ENCODE peak calls at places on chromosomes 6 and 20, in four cellular contexts. One of them, this sample, is unnamed.

GRCh38 chr6:81821449-81821848 is 69.0 kb upstream of the TENT5A start:
- DNase-seq in H9: no peak
- DNase-seq in trophoblast cell: no peak
- DNase-seq in H1: no peak
- DNase-seq in this sample: no peak

GRCh38 chr20:54148947-54149764 is 24.6 kb downstream of the CYP24A1 start:
- DNase-seq in H9: no peak
- DNase-seq in trophoblast cell: no peak
- DNase-seq in H1: no peak
- DNase-seq in this sample: no peak

GRCh38 chr20:50019466-50020256 is 36.9 kb downstream of the SNAI1 start:
- DNase-seq in trophoblast cell: no peak
- DNase-seq in H9: no peak
- DNase-seq in H1: no peak
- DNase-seq in this sample: no peak

GRCh38 chr6:41970436-41970846 is 28.8 kb upstream of the CCND3 start:
- DNase-seq in H1: no peak
- DNase-seq in H9: no peak
- DNase-seq in trophoblast cell: no peak
- DNase-seq in this sample: no peak

GRCh38 chr6:71333700-71334099 is 45.1 kb downstream of the OGFRL1 start:
- DNase-seq in H1: no peak
- DNase-seq in trophoblast cell: peak; percentile 79
- DNase-seq in H9: no peak
- DNase-seq in this sample: no peak

GRCh38 chr6:163231356-163232014 is 183.0 kb upstream of the QKI start:
- DNase-seq in H9: no peak
- DNase-seq in trophoblast cell: peak; percentile 87
- DNase-seq in H1: no peak
- DNase-seq in this sample: no peak

GRCh38 chr20:45343867-45344721 is 4.1 kb downstream of the SDC4 start:
- DNase-seq in H1: no peak
- DNase-seq in H9: peak; percentile 51
- DNase-seq in trophoblast cell: peak; percentile 92
- DNase-seq in this sample: peak; percentile 87

GRCh38 chr6:149129401-149130077 is 188.0 kb upstream of the TAB2 start:
- DNase-seq in H9: no peak
- DNase-seq in trophoblast cell: peak; percentile 89
- DNase-seq in H1: no peak
- DNase-seq in this sample: no peak

GRCh38 chr6:21931641-21932335 is 338.2 kb downstream of the SOX4 start:
- DNase-seq in H1: no peak
- DNase-seq in trophoblast cell: no peak
- DNase-seq in H9: no peak
- DNase-seq in this sample: no peak

GRCh38 chr6:170258395-170258794 is 32.5 kb downstream of the DLL1 start:
- DNase-seq in H1: no peak
- DNase-seq in H9: no peak
- DNase-seq in trophoblast cell: no peak
- DNase-seq in this sample: no peak

GRCh38 chr6:2733324-2733723 is 17.4 kb downstream of the MYLK4 start:
- DNase-seq in trophoblast cell: peak; percentile 32
- DNase-seq in H9: no peak
- DNase-seq in H1: no peak
- DNase-seq in this sample: no peak

GRCh38 chr6:112360498-112360897 is 13.4 kb downstream of the RFPL4B start:
- DNase-seq in H1: no peak
- DNase-seq in trophoblast cell: no peak
- DNase-seq in H9: no peak
- DNase-seq in this sample: peak; percentile 4

GRCh38 chr6:101401792-101402617 is 8.5 kb downstream of the GRIK2 start:
- DNase-seq in H1: no peak
- DNase-seq in trophoblast cell: no peak
- DNase-seq in H9: peak; percentile 83
- DNase-seq in this sample: peak; percentile 83

GRCh38 chr20:6707231-6707870 is 60.1 kb upstream of the BMP2 start:
- DNase-seq in H9: no peak
- DNase-seq in trophoblast cell: no peak
- DNase-seq in H1: no peak
- DNase-seq in this sample: peak; percentile 80

GRCh38 chr6:10390495-10391298 is 24.2 kb downstream of the TFAP2A start:
- DNase-seq in H9: peak; percentile 52
- DNase-seq in H1: no peak
- DNase-seq in trophoblast cell: no peak
- DNase-seq in this sample: no peak

GRCh38 chr6:37082390-37082789 is 76.9 kb downstream of the FGD2 start:
- DNase-seq in H9: no peak
- DNase-seq in trophoblast cell: no peak
- DNase-seq in H1: no peak
- DNase-seq in this sample: no peak

GRCh38 chr6:37074053-37074827 is 68.8 kb downstream of the FGD2 start:
- DNase-seq in H1: no peak
- DNase-seq in trophoblast cell: no peak
- DNase-seq in H9: no peak
- DNase-seq in this sample: no peak

GRCh38 chr6:37081042-37081607 is 75.7 kb downstream of the FGD2 start:
- DNase-seq in H1: no peak
- DNase-seq in H9: no peak
- DNase-seq in trophoblast cell: no peak
- DNase-seq in this sample: no peak

GRCh38 chr6:37077459-37078296 is 72.2 kb downstream of the FGD2 start:
- DNase-seq in trophoblast cell: no peak
- DNase-seq in H1: no peak
- DNase-seq in H9: peak; percentile 80
- DNase-seq in this sample: peak; percentile 58

DNA sequence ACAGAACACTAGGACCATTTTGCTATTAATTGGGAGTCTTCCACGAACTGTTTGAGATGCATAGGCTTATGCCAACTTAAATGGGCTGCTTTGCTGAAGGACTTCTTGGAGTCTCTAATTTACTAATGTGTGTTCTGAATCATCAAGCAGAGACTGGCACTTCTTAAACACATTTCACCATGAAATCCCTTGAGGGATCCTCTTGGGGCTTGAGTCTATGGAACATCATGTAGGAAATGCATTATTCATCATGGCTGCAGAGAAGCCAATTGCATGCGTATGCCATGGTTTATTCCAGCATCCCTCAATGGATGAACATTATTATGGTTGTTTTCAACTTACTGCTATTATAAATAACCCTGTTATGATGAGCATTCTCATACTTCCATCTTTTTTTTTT is 73.4 kb downstream of the FGD2 start:
- DNase-seq in H9: no peak
- DNase-seq in H1: no peak
- DNase-seq in trophoblast cell: no peak
- DNase-seq in this sample: no peak
- H3K79me2 ChIP-seq in H9: no peaks in the 10 kb centered on the region
- H3K79me2 ChIP-seq in H1: no peaks in the 10 kb centered on the region
- H3K79me2 ChIP-seq in trophoblast cell: no peaks in the 10 kb centered on the region
- H3K79me2 ChIP-seq in this sample: no peaks in the 10 kb centered on the region

DNA sequence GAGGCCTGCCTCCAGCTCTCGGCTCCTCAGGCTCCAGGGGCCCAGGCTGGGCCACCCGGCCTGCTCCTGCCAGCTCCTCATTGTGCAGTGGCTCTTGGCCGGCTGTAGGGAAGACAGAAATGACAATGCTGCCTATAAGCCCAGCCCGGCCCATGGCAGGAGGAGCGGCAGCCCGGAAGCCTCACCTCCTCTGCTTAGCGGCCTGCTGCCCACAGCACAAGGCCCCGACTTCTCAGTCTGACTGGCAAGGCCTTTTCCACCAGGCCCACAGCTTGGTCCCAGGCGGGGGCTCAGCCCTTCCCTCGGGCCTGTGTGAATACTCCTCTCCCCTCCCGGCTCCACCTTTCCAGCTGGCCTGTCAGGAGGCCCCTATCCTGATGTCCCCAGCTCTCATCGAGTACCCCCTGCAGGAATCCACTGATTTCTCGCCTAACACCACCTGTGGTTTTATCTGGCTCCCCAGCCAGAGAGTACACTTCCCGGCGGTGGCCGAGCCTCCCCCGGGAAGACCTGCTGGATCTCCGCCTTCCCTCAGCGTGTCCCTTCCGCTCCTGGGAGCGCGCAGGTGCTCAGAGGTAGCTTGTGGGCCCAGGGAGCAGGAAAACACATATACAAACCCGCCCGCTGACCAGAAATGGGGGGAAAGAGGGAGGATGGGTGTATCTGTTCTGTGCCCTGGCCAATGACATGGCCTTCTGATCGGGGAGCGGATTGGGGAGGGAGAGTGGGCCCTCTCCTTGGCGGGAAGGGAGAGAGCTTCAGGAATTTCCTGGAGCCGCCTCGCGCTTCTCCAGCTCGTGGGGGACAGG is 963 bp downstream of the DDRGK1 start:
- DNase-seq in trophoblast cell: no peak
- DNase-seq in H9: no peak
- DNase-seq in H1: no peak
- DNase-seq in this sample: peak; percentile 46
- H3K23ac ChIP-seq in trophoblast cell: no peak overlapping the region
- H3K23ac ChIP-seq in H9: no peak overlapping the region
- H3K23ac ChIP-seq in H1: no peak overlapping the region
- H3K23ac ChIP-seq in this sample: peak overlapping the region; percentile 66

DNA sequence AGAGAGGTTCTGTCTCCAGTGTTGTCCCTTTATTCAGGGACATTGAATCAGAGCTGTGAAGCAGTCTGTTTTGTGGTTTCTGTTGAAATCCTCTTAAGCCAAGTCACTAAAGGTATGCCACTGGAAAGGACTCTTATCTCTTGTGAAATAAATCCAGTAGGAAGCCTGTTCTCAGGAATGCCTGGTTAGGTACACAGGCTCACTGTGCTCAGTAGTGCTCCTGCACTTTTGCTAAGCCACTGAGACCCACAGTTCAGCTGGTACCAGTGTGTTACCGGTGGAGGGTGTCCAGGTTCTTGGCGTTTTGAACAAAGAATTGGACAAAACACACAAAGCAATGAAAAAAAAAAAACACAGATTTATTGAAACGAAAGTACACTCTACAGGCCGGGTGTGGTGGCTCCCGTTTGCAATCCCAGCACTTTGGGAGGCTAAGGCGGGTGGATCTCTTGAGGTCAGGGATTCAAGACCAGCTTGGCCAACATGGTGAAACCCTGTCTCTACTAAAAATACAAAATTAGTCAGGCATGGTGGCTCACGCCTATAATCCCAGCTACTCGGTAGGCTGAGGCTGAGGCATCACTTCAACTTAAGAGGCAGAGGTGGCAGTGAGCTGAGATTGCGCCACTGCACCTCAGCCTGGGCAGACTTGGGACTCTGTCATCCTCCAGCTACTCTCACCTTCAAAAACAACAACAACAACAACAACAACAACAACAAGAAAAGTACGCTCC is 186.1 kb downstream of the JARID2 start:
- DNase-seq in H1: no peak
- DNase-seq in H9: peak; percentile 16
- DNase-seq in trophoblast cell: peak; percentile 58
- DNase-seq in this sample: peak; percentile 97
- H3K79me2 ChIP-seq in H1: peaks cover 67% of the 10 kb centered on the region
- H3K79me2 ChIP-seq in H9: peaks cover 93% of the 10 kb centered on the region
- H3K79me2 ChIP-seq in trophoblast cell: no peaks in the 10 kb centered on the region
- H3K79me2 ChIP-seq in this sample: peaks cover 71% of the 10 kb centered on the region

GRCh38 chr6:31970604-31971271 is 1.2 kb downstream of the DXO start:
- DNase-seq in H9: no peak
- DNase-seq in trophoblast cell: no peak
- DNase-seq in H1: no peak
- DNase-seq in this sample: no peak

GRCh38 chr6:31969712-31970603 is 2.0 kb downstream of the DXO start:
- DNase-seq in H1: no peak
- DNase-seq in H9: no peak
- DNase-seq in trophoblast cell: no peak
- DNase-seq in this sample: no peak

GRCh38 chr6:31971993-31972708 is at the start of gene DXO:
- DNase-seq in H9: peak; percentile 97
- DNase-seq in H1: peak; percentile 80
- DNase-seq in trophoblast cell: peak; percentile 96
- DNase-seq in this sample: peak; percentile 99

GRCh38 chr6:31971279-31971992 is 502 bp downstream of the DXO start:
- DNase-seq in trophoblast cell: no peak
- DNase-seq in H1: no peak
- DNase-seq in H9: no peak
- DNase-seq in this sample: no peak

DNA sequence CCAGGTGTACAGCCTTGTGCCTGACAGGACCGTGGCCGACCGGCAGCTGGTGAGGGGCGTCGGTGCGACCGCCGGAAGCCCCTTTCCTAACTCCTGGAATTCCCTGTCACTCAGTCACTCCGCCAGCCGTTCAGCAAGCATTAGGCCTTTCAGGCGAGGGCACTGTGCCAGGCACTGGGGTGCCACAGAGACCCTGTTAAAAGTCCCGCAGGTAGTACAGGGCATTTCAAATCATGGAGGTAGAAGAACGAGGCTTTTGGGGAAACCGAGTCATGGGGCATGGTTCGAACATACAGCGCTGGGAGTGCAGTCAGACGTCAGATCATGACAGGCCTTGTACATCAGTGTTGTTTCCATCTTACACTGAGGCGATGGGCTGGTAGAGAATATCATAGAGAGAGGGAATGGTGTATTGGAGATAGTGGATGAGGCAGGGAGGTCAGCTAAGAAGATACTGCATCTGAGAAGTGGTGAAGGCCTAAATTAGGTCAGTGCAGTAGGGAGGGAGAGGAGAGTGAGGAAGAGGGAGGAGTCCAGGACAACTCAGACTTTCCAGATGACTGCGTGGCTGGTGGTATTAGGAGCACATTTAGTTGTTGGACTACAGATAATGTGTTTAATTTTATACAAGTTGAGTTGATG is 892 bp upstream of the DXO start:
- DNase-seq in H9: no peak
- DNase-seq in trophoblast cell: no peak
- DNase-seq in H1: no peak
- DNase-seq in this sample: peak; percentile 11
- H3K23ac ChIP-seq in H9: no peak overlapping the region
- H3K23ac ChIP-seq in trophoblast cell: no peak overlapping the region
- H3K23ac ChIP-seq in H1: no peak overlapping the region
- H3K23ac ChIP-seq in this sample: no peak overlapping the region

DNA sequence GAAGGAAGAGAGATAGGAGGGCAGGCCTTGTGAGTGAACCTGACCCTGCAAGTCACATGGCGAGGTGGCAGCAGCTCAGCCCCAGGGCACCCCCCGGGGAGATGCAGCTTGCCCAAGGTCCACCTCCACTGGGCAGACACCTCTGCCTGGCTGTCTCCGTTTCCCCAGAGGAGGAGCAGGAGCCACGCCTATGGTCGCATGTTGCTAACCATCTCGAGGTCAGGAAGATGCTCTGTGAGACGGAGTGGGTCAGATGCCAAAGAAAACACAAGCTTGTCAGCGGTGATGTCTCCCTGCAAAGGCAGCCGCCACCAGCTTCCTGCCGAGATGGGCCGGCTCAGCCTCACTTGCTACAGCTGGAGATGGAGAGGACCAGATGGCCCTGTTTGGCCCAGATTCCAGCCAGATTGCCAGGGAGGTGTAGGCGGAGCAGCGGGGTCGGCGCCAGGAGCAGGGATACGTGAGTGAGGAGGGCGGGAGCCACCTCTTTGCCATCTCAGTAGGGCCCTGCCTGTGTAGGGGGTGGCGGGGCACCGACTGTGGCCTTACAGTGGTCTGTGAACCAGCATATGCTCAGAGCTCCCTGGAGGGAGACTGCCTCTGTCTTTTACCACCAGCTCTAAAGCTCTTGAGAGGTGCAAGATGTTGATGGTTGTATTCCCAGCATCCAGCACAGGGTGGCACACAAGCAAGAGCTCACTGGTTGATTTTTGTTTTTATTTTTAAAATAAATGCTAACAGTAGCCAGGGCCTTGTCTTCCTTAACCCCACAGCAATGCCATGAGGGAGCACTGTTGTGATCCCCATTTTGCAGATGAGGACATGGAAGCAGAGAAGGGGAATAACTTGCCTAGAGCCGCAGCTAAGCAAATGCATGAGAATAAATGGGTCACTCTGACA is 42.9 kb upstream of the FAM83D start:
- DNase-seq in H1: no peak
- DNase-seq in trophoblast cell: no peak
- DNase-seq in H9: no peak
- DNase-seq in this sample: no peak
- H3K79me2 ChIP-seq in H1: no peaks in the 10 kb centered on the region
- H3K79me2 ChIP-seq in trophoblast cell: no peaks in the 10 kb centered on the region
- H3K79me2 ChIP-seq in H9: no peaks in the 10 kb centered on the region
- H3K79me2 ChIP-seq in this sample: no peaks in the 10 kb centered on the region